ENCODE peak calls at places on chromosome 7, in eight cellular contexts. M, Q, N, Z, P, W, L and B are unnamed samples.

GRCh38 chr7:130189281-130189782 is 15.9 kb downstream of the TMEM209 start:
- DNase-seq in M (no peak), Q (peak; percentile 18), N (no peak), Z (no peak), P (no peak), W (no peak), L (no peak), B (no peak)

GRCh38 chr7:144785491-144785890 is 50.4 kb downstream of the TPK1 start:
- DNase-seq in M (no peak), Q (no peak), N (no peak), Z (no peak), P (no peak), W (no peak), L (no peak), B (no peak)

GRCh38 chr7:90474284-90475210 is 5.1 kb downstream of the PTTG1IP2 start:
- DNase-seq in M (no peak), Q (peak; percentile 18), N (no peak), Z (no peak), P (no peak), W (no peak), L (no peak), B (no peak)

GRCh38 chr7:69599211-69599878 is 1.1 kb downstream of the AUTS2 start:
- DNase-seq in M (peak; percentile 70), Q (no peak), N (no peak), Z (peak; percentile 34), P (peak; percentile 27), W (peak; percentile 82), L (no peak), B (no peak)

GRCh38 chr7:100888988-100889760 is at the start of gene UFSP1:
- DNase-seq in M (no peak), Q (no peak), N (no peak), Z (peak; percentile 43), P (no peak), W (no peak), L (no peak), B (no peak)

GRCh38 chr7:137762334-137762733 is 84.4 kb downstream of the DGKI start:
- DNase-seq in M (no peak), Q (no peak), N (no peak), Z (no peak), P (no peak), W (no peak), L (no peak), B (no peak)

GRCh38 chr7:118949031-118949430 is 724.5 kb downstream of the ANKRD7 start:
- DNase-seq in M (no peak), Q (no peak), N (no peak), Z (no peak), P (no peak), W (no peak), L (no peak), B (no peak)

GRCh38 chr7:68440870-68441269 is 1157.4 kb upstream of the AUTS2 start:
- DNase-seq in M (no peak), Q (no peak), N (no peak), Z (no peak), P (no peak), W (peak; percentile 28), L (no peak), B (no peak)

GRCh38 chr7:142855401-142855743 is 496 bp downstream of the EPHB6 start:
- DNase-seq in M (peak; percentile 48), Q (no peak), N (no peak), Z (no peak), P (no peak), W (no peak), L (no peak), B (no peak)

GRCh38 chr7:155313082-155313481 is 15.4 kb downstream of the INSIG1 start:
- DNase-seq in M (no peak), Q (no peak), N (no peak), Z (no peak), P (no peak), W (no peak), L (no peak), B (no peak)

GRCh38 chr7:135335628-135336139 is 102.0 kb downstream of the STRA8 start:
- DNase-seq in M (peak; percentile 95), Q (no peak), N (no peak), Z (peak; percentile 98), P (peak; percentile 41), W (peak; percentile 86), L (peak; percentile 28), B (no peak)

GRCh38 chr7:1569833-1570632 is at the start of gene PSMG3:
- DNase-seq in M (peak; percentile 91), Q (peak; percentile 23), N (peak; percentile 46), Z (peak; percentile 75), P (peak; percentile 88), W (peak; percentile 100), L (peak; percentile 92), B (peak; percentile 96)

GRCh38 chr7:17256375-17256774 is 42.1 kb upstream of the AHR start:
- DNase-seq in M (no peak), Q (no peak), N (no peak), Z (no peak), P (no peak), W (no peak), L (no peak), B (no peak)

GRCh38 chr7:149071641-149072437 is 18.7 kb downstream of the ZNF786 start:
- DNase-seq in M (peak; percentile 78), Q (no peak), N (no peak), Z (peak; percentile 90), P (no peak), W (peak; percentile 61), L (peak; percentile 23), B (no peak)

GRCh38 chr7:47293884-47294568 is 287.9 kb downstream of the TNS3 start:
- DNase-seq in M (no peak), Q (peak; percentile 30), N (no peak), Z (no peak), P (peak; percentile 85), W (no peak), L (peak; percentile 47), B (no peak)

GRCh38 chr7:73802459-73802858 is 28.3 kb upstream of the CLDN4 start:
- DNase-seq in M (no peak), Q (no peak), N (no peak), Z (no peak), P (no peak), W (no peak), L (no peak), B (no peak)

GRCh38 chr7:4951903-4952636 is 6.9 kb downstream of the MMD2 start:
- DNase-seq in M (peak; percentile 65), Q (no peak), N (no peak), Z (peak; percentile 62), P (no peak), W (no peak), L (no peak), B (no peak)

GRCh38 chr7:94003446-94004023 is 620 bp downstream of the BET1 start:
- DNase-seq in M (peak; percentile 20), Q (no peak), N (no peak), Z (no peak), P (no peak), W (no peak), L (no peak), B (no peak)

GRCh38 chr7:94511763-94512162 is 2.2 kb downstream of the CASD1 start:
- DNase-seq in M (no peak), Q (no peak), N (no peak), Z (no peak), P (no peak), W (no peak), L (no peak), B (no peak)

GRCh38 chr7:3154881-3155494 is 111.3 kb upstream of the CARD11 start:
- DNase-seq in M (peak; percentile 58), Q (peak; percentile 0), N (no peak), Z (no peak), P (no peak), W (peak; percentile 73), L (no peak), B (no peak)

GRCh38 chr7:20508109-20508508 is 107.4 kb upstream of the ABCB5 start:
- DNase-seq in M (peak; percentile 18), Q (no peak), N (no peak), Z (no peak), P (no peak), W (no peak), L (no peak), B (no peak)
- TF ChIP-seq CTCF in M (peak; percentile 21), Q (no peak), N (no peak), Z (peak; percentile 36), P (no peak), W (no peak), L (no peak), B (no peak)

GRCh38 chr7:104903781-104904180 is 110.2 kb upstream of the KMT2E start:
- DNase-seq in M (no peak), Q (no peak), N (no peak), Z (no peak), P (no peak), W (no peak), L (no peak), B (no peak)
- H3K27me3 ChIP-seq in M (peaks cover 23% of the 10 kb centered on the region), Q (peaks cover 8% of the 10 kb centered on the region), N (no peaks in the 10 kb centered on the region), Z (no peaks in the 10 kb centered on the region), P (no peaks in the 10 kb centered on the region), W (peaks cover 12% of the 10 kb centered on the region), L (no peaks in the 10 kb centered on the region), B (no peaks in the 10 kb centered on the region)

DNA sequence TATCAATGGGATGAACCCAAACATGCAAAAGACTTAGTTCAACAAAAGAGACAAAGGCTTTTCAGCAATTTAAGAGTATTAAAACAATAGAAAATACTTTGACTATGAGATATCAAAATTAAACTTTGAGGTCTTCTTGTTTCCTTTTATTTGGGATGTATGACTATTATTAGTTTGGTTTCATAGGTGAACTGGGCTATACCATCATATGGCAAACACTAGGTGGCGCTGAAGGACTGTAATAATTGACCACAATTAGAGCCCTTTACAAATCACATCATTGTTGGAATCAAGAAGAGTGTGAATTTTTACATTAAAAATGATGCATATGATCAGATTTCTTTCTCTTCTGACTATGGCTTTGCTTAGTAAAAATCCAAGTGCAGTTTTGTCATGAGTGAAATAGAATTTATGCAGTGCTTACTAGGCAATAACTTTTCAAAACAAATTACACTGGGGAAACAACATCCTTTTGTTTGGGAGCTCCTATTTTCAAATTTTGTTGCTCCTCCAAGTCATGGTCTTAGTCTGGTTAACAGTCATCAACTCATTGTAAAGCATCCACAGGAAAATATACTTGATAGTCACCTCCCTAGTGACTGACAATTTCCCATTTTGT is 14.7 kb upstream of the NXPH1 start:
- DNase-seq in M (peak; percentile 86), Q (peak; percentile 4), N (no peak), Z (peak; percentile 36), P (no peak), W (peak; percentile 60), L (no peak), B (no peak)
- TF ChIP-seq CTCF in M (peak; percentile 97), Q (peak; percentile 61), N (peak; percentile 31), Z (peak; percentile 93), P (peak; percentile 40), W (peak; percentile 98), L (peak; percentile 79), B (peak; percentile 77)

GRCh38 chr7:117139691-117139984 is 183.2 kb downstream of the WNT2 start:
- DNase-seq in M (no peak), Q (no peak), N (no peak), Z (no peak), P (no peak), W (no peak), L (no peak), B (no peak)

GRCh38 chr7:117137868-117138267 is 184.6 kb downstream of the ST7 start:
- DNase-seq in M (no peak), Q (no peak), N (no peak), Z (no peak), P (no peak), W (no peak), L (no peak), B (no peak)

GRCh38 chr7:117138474-117138873 is 184.4 kb downstream of the WNT2 start:
- DNase-seq in M (no peak), Q (no peak), N (no peak), Z (no peak), P (no peak), W (no peak), L (no peak), B (no peak)

GRCh38 chr7:117135553-117135891 is 182.2 kb downstream of the ST7 start:
- DNase-seq in M (no peak), Q (no peak), N (no peak), Z (no peak), P (no peak), W (no peak), L (no peak), B (no peak)

GRCh38 chr7:117138943-117139690 is 183.7 kb downstream of the WNT2 start:
- DNase-seq in M (no peak), Q (no peak), N (no peak), Z (no peak), P (no peak), W (no peak), L (no peak), B (no peak)
- H3K27me3 ChIP-seq in M (no peaks in the 10 kb centered on the region), Q (no peaks in the 10 kb centered on the region), N (no peaks in the 10 kb centered on the region), Z (no peaks in the 10 kb centered on the region), P (no peaks in the 10 kb centered on the region), W (no peaks in the 10 kb centered on the region), L (no peaks in the 10 kb centered on the region), B (no peaks in the 10 kb centered on the region)